ENCODE peak calls at places on chromosomes 2 and 18, in seven cellular contexts. One of them, this sample, is unnamed.

GRCh38 chr18:23135679-23136325 is 517 bp downstream of the CABLES1 start:
- DNase-seq in HEK293T: peak; percentile 57
- DNase-seq in anterior cingulate cortex: no peak
- DNase-seq in stimulated activated CD8-positive, alpha-beta memory T cell treated with anti-CD3 and anti-CD28 coated beads, Interleukin-15, amount 100 ng/mL, for 4 hours: no peak
- DNase-seq in GM20000: no peak
- DNase-seq in globus pallidus: no peak
- DNase-seq in NCI-H345: peak; percentile 43
- DNase-seq in this sample: no peak

GRCh38 chr2:133139847-133140533 is 428.3 kb downstream of the NCKAP5 start:
- DNase-seq in HEK293T: no peak
- DNase-seq in anterior cingulate cortex: no peak
- DNase-seq in stimulated activated CD8-positive, alpha-beta memory T cell treated with anti-CD3 and anti-CD28 coated beads, Interleukin-15, amount 100 ng/mL, for 4 hours: no peak
- DNase-seq in GM20000: no peak
- DNase-seq in globus pallidus: peak; percentile 66
- DNase-seq in NCI-H345: no peak
- DNase-seq in this sample: no peak

GRCh38 chr2:178870703-178871102 is 63.5 kb upstream of the TTN start:
- DNase-seq in HEK293T: no peak
- DNase-seq in anterior cingulate cortex: no peak
- DNase-seq in stimulated activated CD8-positive, alpha-beta memory T cell treated with anti-CD3 and anti-CD28 coated beads, Interleukin-15, amount 100 ng/mL, for 4 hours: no peak
- DNase-seq in GM20000: no peak
- DNase-seq in globus pallidus: no peak
- DNase-seq in NCI-H345: no peak
- DNase-seq in this sample: no peak

GRCh38 chr18:54329787-54330186 is 27.9 kb downstream of the STARD6 start:
- DNase-seq in HEK293T: no peak
- DNase-seq in anterior cingulate cortex: no peak
- DNase-seq in stimulated activated CD8-positive, alpha-beta memory T cell treated with anti-CD3 and anti-CD28 coated beads, Interleukin-15, amount 100 ng/mL, for 4 hours: no peak
- DNase-seq in GM20000: no peak
- DNase-seq in globus pallidus: no peak
- DNase-seq in NCI-H345: no peak
- DNase-seq in this sample: no peak

GRCh38 chr2:36277146-36277808 is 78.3 kb upstream of the CRIM1 start:
- DNase-seq in HEK293T: no peak
- DNase-seq in anterior cingulate cortex: no peak
- DNase-seq in stimulated activated CD8-positive, alpha-beta memory T cell treated with anti-CD3 and anti-CD28 coated beads, Interleukin-15, amount 100 ng/mL, for 4 hours: no peak
- DNase-seq in GM20000: no peak
- DNase-seq in globus pallidus: no peak
- DNase-seq in NCI-H345: no peak
- DNase-seq in this sample: no peak

GRCh38 chr18:78228974-78229373 is 750.6 kb upstream of the SALL3 start:
- DNase-seq in HEK293T: no peak
- DNase-seq in anterior cingulate cortex: no peak
- DNase-seq in stimulated activated CD8-positive, alpha-beta memory T cell treated with anti-CD3 and anti-CD28 coated beads, Interleukin-15, amount 100 ng/mL, for 4 hours: no peak
- DNase-seq in GM20000: no peak
- DNase-seq in globus pallidus: no peak
- DNase-seq in NCI-H345: no peak
- DNase-seq in this sample: no peak

GRCh38 chr2:239457586-239458445 is 57.0 kb upstream of the HDAC4 start:
- DNase-seq in HEK293T: no peak
- DNase-seq in anterior cingulate cortex: no peak
- DNase-seq in stimulated activated CD8-positive, alpha-beta memory T cell treated with anti-CD3 and anti-CD28 coated beads, Interleukin-15, amount 100 ng/mL, for 4 hours: no peak
- DNase-seq in GM20000: no peak
- DNase-seq in globus pallidus: no peak
- DNase-seq in NCI-H345: no peak
- DNase-seq in this sample: no peak

GRCh38 chr2:172279843-172280242 is 147.5 kb upstream of the ITGA6 start:
- DNase-seq in HEK293T: no peak
- DNase-seq in anterior cingulate cortex: no peak
- DNase-seq in stimulated activated CD8-positive, alpha-beta memory T cell treated with anti-CD3 and anti-CD28 coated beads, Interleukin-15, amount 100 ng/mL, for 4 hours: no peak
- DNase-seq in GM20000: no peak
- DNase-seq in globus pallidus: no peak
- DNase-seq in NCI-H345: no peak
- DNase-seq in this sample: no peak

GRCh38 chr2:201378496-201379397 is 21.6 kb upstream of the FLACC1 start:
- DNase-seq in HEK293T: no peak
- DNase-seq in anterior cingulate cortex: no peak
- DNase-seq in stimulated activated CD8-positive, alpha-beta memory T cell treated with anti-CD3 and anti-CD28 coated beads, Interleukin-15, amount 100 ng/mL, for 4 hours: no peak
- DNase-seq in GM20000: no peak
- DNase-seq in globus pallidus: no peak
- DNase-seq in NCI-H345: no peak
- DNase-seq in this sample: no peak

GRCh38 chr2:162245737-162246136 is 2.5 kb upstream of the FAP start:
- DNase-seq in HEK293T: no peak
- DNase-seq in anterior cingulate cortex: no peak
- DNase-seq in stimulated activated CD8-positive, alpha-beta memory T cell treated with anti-CD3 and anti-CD28 coated beads, Interleukin-15, amount 100 ng/mL, for 4 hours: no peak
- DNase-seq in GM20000: no peak
- DNase-seq in globus pallidus: no peak
- DNase-seq in NCI-H345: no peak
- DNase-seq in this sample: no peak

GRCh38 chr2:96407919-96408550 is 72.5 kb downstream of the NCAPH start:
- DNase-seq in HEK293T: no peak
- DNase-seq in anterior cingulate cortex: no peak
- DNase-seq in stimulated activated CD8-positive, alpha-beta memory T cell treated with anti-CD3 and anti-CD28 coated beads, Interleukin-15, amount 100 ng/mL, for 4 hours: no peak
- DNase-seq in GM20000: no peak
- DNase-seq in globus pallidus: no peak
- DNase-seq in NCI-H345: no peak
- DNase-seq in this sample: no peak

GRCh38 chr2:101063352-101063751 is 61.3 kb downstream of the RPL31 start:
- DNase-seq in HEK293T: no peak
- DNase-seq in anterior cingulate cortex: no peak
- DNase-seq in stimulated activated CD8-positive, alpha-beta memory T cell treated with anti-CD3 and anti-CD28 coated beads, Interleukin-15, amount 100 ng/mL, for 4 hours: no peak
- DNase-seq in GM20000: no peak
- DNase-seq in globus pallidus: no peak
- DNase-seq in NCI-H345: no peak
- DNase-seq in this sample: no peak

GRCh38 chr2:191049728-191050639 is 36.0 kb upstream of the STAT1 start:
- DNase-seq in HEK293T: no peak
- DNase-seq in anterior cingulate cortex: no peak
- DNase-seq in stimulated activated CD8-positive, alpha-beta memory T cell treated with anti-CD3 and anti-CD28 coated beads, Interleukin-15, amount 100 ng/mL, for 4 hours: no peak
- DNase-seq in GM20000: peak; percentile 31
- DNase-seq in globus pallidus: no peak
- DNase-seq in NCI-H345: peak; percentile 50
- DNase-seq in this sample: no peak

GRCh38 chr2:237724811-237725478 is 73.6 kb upstream of the RBM44 start:
- DNase-seq in HEK293T: no peak
- DNase-seq in anterior cingulate cortex: no peak
- DNase-seq in stimulated activated CD8-positive, alpha-beta memory T cell treated with anti-CD3 and anti-CD28 coated beads, Interleukin-15, amount 100 ng/mL, for 4 hours: no peak
- DNase-seq in GM20000: no peak
- DNase-seq in globus pallidus: no peak
- DNase-seq in NCI-H345: peak; percentile 86
- DNase-seq in this sample: no peak

GRCh38 chr2:32948266-32948665 is 1.5 kb downstream of the LTBP1 start:
- DNase-seq in HEK293T: no peak
- DNase-seq in anterior cingulate cortex: no peak
- DNase-seq in stimulated activated CD8-positive, alpha-beta memory T cell treated with anti-CD3 and anti-CD28 coated beads, Interleukin-15, amount 100 ng/mL, for 4 hours: no peak
- DNase-seq in GM20000: no peak
- DNase-seq in globus pallidus: no peak
- DNase-seq in NCI-H345: no peak
- DNase-seq in this sample: no peak

GRCh38 chr2:62319061-62319460 is 123.1 kb downstream of the B3GNT2 start:
- DNase-seq in HEK293T: no peak
- DNase-seq in anterior cingulate cortex: no peak
- DNase-seq in stimulated activated CD8-positive, alpha-beta memory T cell treated with anti-CD3 and anti-CD28 coated beads, Interleukin-15, amount 100 ng/mL, for 4 hours: no peak
- DNase-seq in GM20000: no peak
- DNase-seq in globus pallidus: no peak
- DNase-seq in NCI-H345: no peak
- DNase-seq in this sample: no peak

GRCh38 chr2:177303939-177304338 is 39.4 kb upstream of the NFE2L2 start:
- DNase-seq in HEK293T: no peak
- DNase-seq in anterior cingulate cortex: no peak
- DNase-seq in stimulated activated CD8-positive, alpha-beta memory T cell treated with anti-CD3 and anti-CD28 coated beads, Interleukin-15, amount 100 ng/mL, for 4 hours: no peak
- DNase-seq in GM20000: no peak
- DNase-seq in globus pallidus: no peak
- DNase-seq in NCI-H345: no peak
- DNase-seq in this sample: no peak

GRCh38 chr2:158726906-158727592 is 68.1 kb upstream of the DAPL1 start:
- DNase-seq in HEK293T: no peak
- DNase-seq in anterior cingulate cortex: peak; percentile 86
- DNase-seq in stimulated activated CD8-positive, alpha-beta memory T cell treated with anti-CD3 and anti-CD28 coated beads, Interleukin-15, amount 100 ng/mL, for 4 hours: no peak
- DNase-seq in GM20000: no peak
- DNase-seq in globus pallidus: peak; percentile 99
- DNase-seq in NCI-H345: peak; percentile 91
- DNase-seq in this sample: peak; percentile 83

GRCh38 chr2:189927823-189928222 is 134.7 kb downstream of the MSTN start:
- DNase-seq in HEK293T: no peak
- DNase-seq in anterior cingulate cortex: no peak
- DNase-seq in stimulated activated CD8-positive, alpha-beta memory T cell treated with anti-CD3 and anti-CD28 coated beads, Interleukin-15, amount 100 ng/mL, for 4 hours: no peak
- DNase-seq in GM20000: no peak
- DNase-seq in globus pallidus: no peak
- DNase-seq in NCI-H345: no peak
- DNase-seq in this sample: no peak

GRCh38 chr2:48413676-48414075 is 116.3 kb upstream of the STON1 start:
- DNase-seq in HEK293T: no peak
- DNase-seq in anterior cingulate cortex: no peak
- DNase-seq in stimulated activated CD8-positive, alpha-beta memory T cell treated with anti-CD3 and anti-CD28 coated beads, Interleukin-15, amount 100 ng/mL, for 4 hours: no peak
- DNase-seq in GM20000: no peak
- DNase-seq in globus pallidus: no peak
- DNase-seq in NCI-H345: no peak
- DNase-seq in this sample: no peak